ENCODE peak calls at places on chromosomes 13 and 19, in seven cellular contexts. One of them, this sample, is unnamed. For H3K27me3 and H3K4me1, the result is how much of the 10 kb centered on the place peaks cover.

GRCh38 chr13:89432997-89433396 is 1761.8 kb downstream of the SLITRK5 start:
- DNase-seq in tibial nerve: no peak
- DNase-seq in A673: no peak
- DNase-seq in SJSA1: peak
- DNase-seq in Caco-2: no peak
- DNase-seq in left lung: no peak
- DNase-seq in IMR-90: no peak
- DNase-seq in this sample: no peak

GRCh38 chr19:28042516-28042915 is 1170.4 kb downstream of the UQCRFS1 start:
- DNase-seq in tibial nerve: no peak
- DNase-seq in A673: no peak
- DNase-seq in SJSA1: no peak
- DNase-seq in Caco-2: no peak
- DNase-seq in left lung: no peak
- DNase-seq in IMR-90: no peak
- DNase-seq in this sample: no peak

GRCh38 chr19:41921280-41922219 is 6.7 kb downstream of the ERFL start:
- DNase-seq in tibial nerve: no peak
- DNase-seq in A673: no peak
- DNase-seq in SJSA1: no peak
- DNase-seq in Caco-2: no peak
- DNase-seq in left lung: no peak
- DNase-seq in IMR-90: no peak
- DNase-seq in this sample: no peak

GRCh38 chr13:97477824-97478223 is 43.9 kb downstream of the RAP2A start:
- DNase-seq in tibial nerve: no peak
- DNase-seq in A673: no peak
- DNase-seq in SJSA1: no peak
- DNase-seq in Caco-2: no peak
- DNase-seq in left lung: no peak
- DNase-seq in IMR-90: no peak
- DNase-seq in this sample: no peak

GRCh38 chr19:49896863-49897621 is at the start of gene IL4I1:
- DNase-seq in tibial nerve: no peak
- DNase-seq in A673: no peak
- DNase-seq in SJSA1: no peak
- DNase-seq in Caco-2: no peak
- DNase-seq in left lung: peak
- DNase-seq in IMR-90: peak
- DNase-seq in this sample: peak

GRCh38 chr19:15536350-15536749 is 28.0 kb downstream of the CYP4F22 start:
- DNase-seq in tibial nerve: no peak
- DNase-seq in A673: no peak
- DNase-seq in SJSA1: no peak
- DNase-seq in Caco-2: no peak
- DNase-seq in left lung: no peak
- DNase-seq in IMR-90: no peak
- DNase-seq in this sample: no peak

GRCh38 chr13:99371956-99372355 is 64.8 kb upstream of the GPR183 start:
- DNase-seq in tibial nerve: no peak
- DNase-seq in A673: no peak
- DNase-seq in SJSA1: no peak
- DNase-seq in Caco-2: no peak
- DNase-seq in left lung: no peak
- DNase-seq in IMR-90: no peak
- DNase-seq in this sample: no peak

GRCh38 chr19:50647879-50648615 is 1.2 kb upstream of the C19orf81 start:
- DNase-seq in tibial nerve: no peak
- DNase-seq in A673: no peak
- DNase-seq in SJSA1: no peak
- DNase-seq in Caco-2: no peak
- DNase-seq in left lung: no peak
- DNase-seq in IMR-90: no peak
- DNase-seq in this sample: no peak

GRCh38 chr19:19651076-19651475 is 7.6 kb upstream of the GMIP start:
- DNase-seq in tibial nerve: no peak
- DNase-seq in A673: no peak
- DNase-seq in SJSA1: no peak
- DNase-seq in Caco-2: no peak
- DNase-seq in left lung: no peak
- DNase-seq in IMR-90: no peak
- DNase-seq in this sample: no peak

GRCh38 chr19:51346742-51347141 is 4.8 kb upstream of the VSIG10L start:
- DNase-seq in tibial nerve: no peak
- DNase-seq in A673: no peak
- DNase-seq in SJSA1: no peak
- DNase-seq in Caco-2: no peak
- DNase-seq in left lung: no peak
- DNase-seq in IMR-90: no peak
- DNase-seq in this sample: no peak

GRCh38 chr13:99289674-99290337 is 17.4 kb downstream of the GPR183 start:
- DNase-seq in tibial nerve: no peak
- DNase-seq in A673: no peak
- DNase-seq in SJSA1: no peak
- DNase-seq in Caco-2: no peak
- DNase-seq in left lung: no peak
- DNase-seq in IMR-90: no peak
- DNase-seq in this sample: no peak

GRCh38 chr13:110664673-110665072 is 41.2 kb downstream of the CARS2 start:
- DNase-seq in tibial nerve: no peak
- DNase-seq in A673: no peak
- DNase-seq in SJSA1: no peak
- DNase-seq in Caco-2: no peak
- DNase-seq in left lung: no peak
- DNase-seq in IMR-90: no peak
- DNase-seq in this sample: no peak

GRCh38 chr13:36332986-36333385 is 13.2 kb downstream of the SPART start:
- DNase-seq in tibial nerve: no peak
- DNase-seq in A673: no peak
- DNase-seq in SJSA1: no peak
- DNase-seq in Caco-2: no peak
- DNase-seq in left lung: no peak
- DNase-seq in IMR-90: peak
- DNase-seq in this sample: no peak

GRCh38 chr19:35642312-35642711 is 767 bp downstream of the ETV2 start:
- DNase-seq in tibial nerve: no peak
- DNase-seq in A673: no peak
- DNase-seq in SJSA1: no peak
- DNase-seq in Caco-2: no peak
- DNase-seq in left lung: no peak
- DNase-seq in IMR-90: no peak
- DNase-seq in this sample: no peak

GRCh38 chr19:35643255-35644205 is 2.0 kb downstream of the ETV2 start:
- DNase-seq in tibial nerve: peak
- DNase-seq in A673: peak
- DNase-seq in SJSA1: peak
- DNase-seq in Caco-2: peak
- DNase-seq in left lung: peak
- DNase-seq in IMR-90: peak
- DNase-seq in this sample: peak

GRCh38 chr19:35644206-35644986 is 2.9 kb downstream of the ETV2 start:
- DNase-seq in tibial nerve: peak
- DNase-seq in A673: peak
- DNase-seq in SJSA1: peak
- DNase-seq in Caco-2: peak
- DNase-seq in left lung: peak
- DNase-seq in IMR-90: peak
- DNase-seq in this sample: peak

GRCh38 chr19:35641515-35642151 is at the start of gene ETV2:
- DNase-seq in tibial nerve: no peak
- DNase-seq in A673: peak
- DNase-seq in SJSA1: no peak
- DNase-seq in Caco-2: no peak
- DNase-seq in left lung: no peak
- DNase-seq in IMR-90: peak
- DNase-seq in this sample: no peak

GRCh38 chr19:35642798-35643254 is 1.3 kb downstream of the ETV2 start:
- DNase-seq in tibial nerve: no peak
- DNase-seq in A673: no peak
- DNase-seq in SJSA1: no peak
- DNase-seq in Caco-2: no peak
- DNase-seq in left lung: peak
- DNase-seq in IMR-90: no peak
- DNase-seq in this sample: no peak
- H3K4me3 ChIP-seq in tibial nerve: peak
- H3K4me3 ChIP-seq in A673: peak
- H3K4me3 ChIP-seq in SJSA1: peak
- H3K4me3 ChIP-seq in Caco-2: peak
- H3K4me3 ChIP-seq in left lung: peak
- H3K4me3 ChIP-seq in IMR-90: peak
- H3K4me3 ChIP-seq in this sample: no peak

GRCh38 chr19:39499082-39499642 is 415 bp downstream of the DLL3 start:
- DNase-seq in tibial nerve: no peak
- DNase-seq in A673: peak
- DNase-seq in SJSA1: no peak
- DNase-seq in Caco-2: peak
- DNase-seq in left lung: no peak
- DNase-seq in IMR-90: no peak
- DNase-seq in this sample: no peak
- H3K27me3 ChIP-seq in tibial nerve: under half
- H3K27me3 ChIP-seq in A673: under half
- H3K27me3 ChIP-seq in SJSA1: half or more
- H3K27me3 ChIP-seq in Caco-2: under half
- H3K27me3 ChIP-seq in left lung: half or more
- H3K27me3 ChIP-seq in IMR-90: under half
- H3K27me3 ChIP-seq in this sample: under half

GRCh38 chr13:27627377-27627776 is 5.7 kb downstream of the POLR1D start:
- DNase-seq in tibial nerve: no peak
- DNase-seq in A673: no peak
- DNase-seq in SJSA1: no peak
- DNase-seq in Caco-2: no peak
- DNase-seq in left lung: no peak
- DNase-seq in IMR-90: no peak
- DNase-seq in this sample: no peak
- H3K4me1 ChIP-seq in tibial nerve: under half
- H3K4me1 ChIP-seq in A673: under half
- H3K4me1 ChIP-seq in SJSA1: under half
- H3K4me1 ChIP-seq in Caco-2: under half
- H3K4me1 ChIP-seq in left lung: under half
- H3K4me1 ChIP-seq in IMR-90: under half
- H3K4me1 ChIP-seq in this sample: under half

GRCh38 chr19:38663957-38664502 is 16.6 kb downstream of the ACTN4 start:
- DNase-seq in tibial nerve: peak
- DNase-seq in A673: no peak
- DNase-seq in SJSA1: peak
- DNase-seq in Caco-2: no peak
- DNase-seq in left lung: no peak
- DNase-seq in IMR-90: no peak
- DNase-seq in this sample: peak
- H3K4me3 ChIP-seq in tibial nerve: no peak
- H3K4me3 ChIP-seq in A673: no peak
- H3K4me3 ChIP-seq in SJSA1: no peak
- H3K4me3 ChIP-seq in Caco-2: no peak
- H3K4me3 ChIP-seq in left lung: no peak
- H3K4me3 ChIP-seq in IMR-90: no peak
- H3K4me3 ChIP-seq in this sample: no peak

GRCh38 chr19:33618884-33619283 is 2.9 kb upstream of the CHST8 start:
- DNase-seq in tibial nerve: no peak
- DNase-seq in A673: no peak
- DNase-seq in SJSA1: no peak
- DNase-seq in Caco-2: no peak
- DNase-seq in left lung: no peak
- DNase-seq in IMR-90: no peak
- DNase-seq in this sample: no peak
- H3K27me3 ChIP-seq in tibial nerve: under half
- H3K27me3 ChIP-seq in A673: half or more
- H3K27me3 ChIP-seq in SJSA1: half or more
- H3K27me3 ChIP-seq in Caco-2: under half
- H3K27me3 ChIP-seq in left lung: half or more
- H3K27me3 ChIP-seq in IMR-90: under half
- H3K27me3 ChIP-seq in this sample: under half

DNA sequence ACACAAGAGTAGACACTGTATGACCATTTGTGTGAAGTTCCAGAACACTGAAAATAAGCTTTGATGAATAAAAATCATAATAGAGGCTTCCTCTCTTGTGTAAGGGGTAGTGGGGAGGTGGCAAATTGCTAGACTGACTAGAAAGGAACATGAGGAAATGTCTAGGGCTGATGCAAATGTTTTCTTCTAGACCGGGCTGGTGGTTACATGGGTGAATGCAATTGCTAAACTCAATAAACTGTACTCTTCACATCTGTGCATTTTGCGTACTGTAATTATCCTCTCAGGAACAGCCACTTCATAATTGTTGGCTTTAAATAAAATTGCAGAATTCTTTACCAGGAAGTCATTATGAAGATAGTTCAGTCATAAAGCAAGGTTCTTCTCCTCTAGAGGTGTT is 5.2 kb upstream of the KBTBD7 start:
- DNase-seq in tibial nerve: no peak
- DNase-seq in A673: no peak
- DNase-seq in SJSA1: no peak
- DNase-seq in Caco-2: no peak
- DNase-seq in left lung: no peak
- DNase-seq in IMR-90: no peak
- DNase-seq in this sample: no peak
- H3K4me1 ChIP-seq in tibial nerve: under half
- H3K4me1 ChIP-seq in A673: under half
- H3K4me1 ChIP-seq in SJSA1: under half
- H3K4me1 ChIP-seq in Caco-2: under half
- H3K4me1 ChIP-seq in left lung: under half
- H3K4me1 ChIP-seq in IMR-90: under half
- H3K4me1 ChIP-seq in this sample: under half

DNA sequence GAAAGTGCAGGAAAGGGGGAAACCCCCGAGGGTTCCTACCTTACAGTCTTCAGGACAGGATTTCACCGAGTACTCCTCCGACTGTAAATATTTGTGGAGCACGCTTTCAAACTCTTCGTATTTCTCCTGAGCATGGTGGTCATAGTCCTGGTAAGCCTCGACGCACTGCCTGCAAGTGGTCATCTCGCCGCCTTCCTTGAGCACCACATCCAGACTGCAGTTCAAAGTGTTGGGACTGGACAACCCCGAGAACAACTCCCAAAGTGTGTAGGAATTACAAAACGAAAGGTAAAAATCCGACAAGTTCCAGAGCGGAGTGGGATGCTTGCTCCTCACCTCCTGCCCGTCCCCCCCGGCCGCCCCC is 349.7 kb downstream of the LIG4 start:
- DNase-seq in tibial nerve: no peak
- DNase-seq in A673: no peak
- DNase-seq in SJSA1: no peak
- DNase-seq in Caco-2: no peak
- DNase-seq in left lung: no peak
- DNase-seq in IMR-90: peak
- DNase-seq in this sample: no peak
- H3K4me3 ChIP-seq in tibial nerve: no peak
- H3K4me3 ChIP-seq in A673: peak
- H3K4me3 ChIP-seq in SJSA1: peak
- H3K4me3 ChIP-seq in Caco-2: no peak
- H3K4me3 ChIP-seq in left lung: peak
- H3K4me3 ChIP-seq in IMR-90: peak
- H3K4me3 ChIP-seq in this sample: no peak

This sample was measured in aorta.